ENCODE peak calls at places on chromosomes 6 and 20, in eight cellular contexts. I is stomach, S is PC-3, Q is GM13976, Y is foreskin fibroblast, B is B cell, A is OCI-LY7, Z is heart right ventricle. W is an unnamed sample.

GRCh38 chr6:24253360-24253759 is 104.5 kb downstream of the DCDC2 start:
- DNase-seq in Z (no peak), Q (no peak), B (no peak), S (no peak), I (no peak), Y (no peak), A (no peak), W (no peak)

GRCh38 chr6:111888928-111889696 is 15.9 kb upstream of the FYN start:
- DNase-seq in S (no peak), Z (peak), I (no peak), Q (no peak), Y (peak), B (no peak), A (no peak), W (no peak)

GRCh38 chr6:88585081-88585692 is 378.2 kb downstream of the RNGTT start:
- DNase-seq in Y (no peak), A (no peak), Q (no peak), B (no peak), I (no peak), Z (no peak), S (no peak), W (no peak)

GRCh38 chr6:136761227-136761922 is 30.9 kb downstream of the MAP3K5 start:
- DNase-seq in S (no peak), B (no peak), Q (no peak), A (peak), Y (peak), I (no peak), Z (no peak), W (no peak)

GRCh38 chr20:953742-954141 is 37.6 kb upstream of the ANGPT4 start:
- DNase-seq in S (peak), A (no peak), I (no peak), Z (no peak), Y (peak), B (no peak), Q (no peak), W (peak)

GRCh38 chr20:49969946-49970345 is 12.8 kb upstream of the SNAI1 start:
- DNase-seq in S (peak), I (no peak), A (no peak), B (no peak), Z (no peak), Q (no peak), Y (no peak), W (peak)

GRCh38 chr6:24824142-24824755 is 25.5 kb upstream of the ARMH2 start:
- DNase-seq in Q (no peak), Z (no peak), S (no peak), Y (peak), B (no peak), I (no peak), A (no peak), W (no peak)

GRCh38 chr6:124888581-124889371 is 73.5 kb upstream of the RNF217 start:
- DNase-seq in A (no peak), Z (no peak), B (no peak), Q (no peak), Y (no peak), I (no peak), S (no peak), W (no peak)

GRCh38 chr6:25354078-25354940 is 75.1 kb downstream of the CARMIL1 start:
- DNase-seq in Q (no peak), I (no peak), Z (no peak), S (no peak), Y (peak), B (no peak), A (no peak), W (no peak)

GRCh38 chr6:142413111-142413510 is 111.3 kb downstream of the ADGRG6 start:
- DNase-seq in A (no peak), Y (peak), Z (no peak), B (no peak), S (no peak), Q (no peak), I (no peak), W (peak)

GRCh38 chr20:59515013-59515905 is 89.1 kb upstream of the PHACTR3 start:
- DNase-seq in Y (peak), A (peak), Z (peak), I (peak), S (peak), Q (no peak), B (no peak), W (peak)

GRCh38 chr6:139525415-139525814 is 151.0 kb upstream of the CITED2 start:
- DNase-seq in Q (no peak), B (no peak), Y (peak), S (no peak), I (no peak), Z (no peak), A (no peak), W (no peak)

GRCh38 chr6:37688088-37688850 is 9.4 kb downstream of the MDGA1 start:
- DNase-seq in Q (no peak), Z (no peak), S (no peak), I (no peak), A (peak), Y (no peak), B (no peak), W (no peak)

GRCh38 chr6:116662186-116662585 is 6.4 kb downstream of the ZUP1 start:
- DNase-seq in A (no peak), S (no peak), I (no peak), Q (no peak), Z (no peak), Y (no peak), B (no peak), W (no peak)

GRCh38 chr20:6104493-6105188 is 18.2 kb downstream of the FERMT1 start:
- DNase-seq in I (no peak), Q (no peak), B (no peak), Y (peak), Z (no peak), S (no peak), A (no peak), W (no peak)

GRCh38 chr6:168373389-168373788 is 53.8 kb upstream of the DACT2 start:
- DNase-seq in Q (no peak), Y (no peak), A (no peak), B (no peak), S (no peak), Z (no peak), I (no peak), W (no peak)

GRCh38 chr20:32909451-32909850 is 50.7 kb downstream of the EFCAB8 start:
- DNase-seq in S (no peak), A (no peak), Z (no peak), Q (no peak), B (no peak), I (no peak), Y (no peak), W (no peak)

GRCh38 chr20:48404598-48404997 is 423.2 kb downstream of the PREX1 start:
- DNase-seq in Q (peak), S (peak), Y (no peak), A (peak), Z (no peak), I (no peak), B (no peak), W (no peak)
- TF ChIP-seq CTCF in Q (no peak), S (peak), Y (no peak), A (peak), Z (no peak), I (no peak), B (peak), W (no peak)

DNA sequence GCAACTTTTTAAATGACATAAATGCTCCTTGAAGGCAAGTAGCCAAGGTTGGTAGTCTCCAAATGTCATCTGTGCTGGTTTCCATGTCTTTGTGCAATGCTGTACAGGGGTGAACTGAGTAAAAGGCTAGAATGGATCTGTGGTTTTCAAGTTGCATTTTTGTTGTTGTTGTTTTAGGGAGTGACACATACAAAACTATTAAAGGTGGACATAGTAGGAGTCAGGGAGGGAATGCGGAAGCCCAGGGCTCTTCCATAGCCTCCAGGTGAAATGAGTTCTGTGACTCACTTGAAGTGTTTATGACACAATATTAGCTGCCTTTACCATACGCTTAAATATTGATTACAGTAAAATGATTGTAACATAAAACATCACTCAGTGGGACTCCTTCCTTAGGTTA is 22.5 kb upstream of the QKI start:
- DNase-seq in A (no peak), B (no peak), Y (no peak), I (no peak), Z (no peak), S (peak), Q (no peak), W (peak)
- TF ChIP-seq CTCF in A (no peak), B (no peak), Y (no peak), I (no peak), Z (no peak), S (no peak), Q (no peak), W (no peak)

GRCh38 chr6:114258376-114258775 is 84.4 kb downstream of the HS3ST5 start:
- DNase-seq in Y (no peak), B (no peak), S (no peak), Z (no peak), Q (no peak), A (no peak), I (no peak), W (no peak)
- TF ChIP-seq CTCF in Y (no peak), B (no peak), S (no peak), Z (no peak), Q (no peak), A (no peak), I (no peak), W (no peak)

GRCh38 chr6:22471369-22471690 is 98.0 kb upstream of the HDGFL1 start:
- DNase-seq in Z (no peak), S (no peak), I (no peak), Q (no peak), A (no peak), B (no peak), Y (no peak), W (no peak)
- TF ChIP-seq CTCF in Z (no peak), S (no peak), I (no peak), Q (no peak), A (no peak), B (no peak), Y (no peak), W (no peak)